ENCODE peak calls at places on chromosomes 12 and 14, in six cellular contexts. X is stomach, Z is A549, K is esophagus muscularis mucosa, T is suprapubic skin, O is ovary. M is an unnamed sample.

GRCh38 chr14:95892142-95892541 is 15.5 kb downstream of the TUNAR start:
- DNase-seq in K (no peak), O (no peak), Z (no peak), T (no peak), X (no peak), M (no peak)

GRCh38 chr12:31958601-31959000 is 614 bp upstream of the RESF1 start:
- DNase-seq in Z (peak; percentile 42), O (no peak), T (no peak), K (no peak), X (no peak), M (no peak)

GRCh38 chr12:57607958-57608663 is 3.1 kb upstream of the ARHGEF25 start:
- DNase-seq in T (no peak), Z (no peak), X (no peak), K (no peak), O (no peak), M (no peak)

GRCh38 chr14:95317817-95318343 is 1.8 kb downstream of the CLMN start:
- DNase-seq in X (no peak), K (no peak), O (no peak), Z (no peak), T (no peak), M (no peak)

GRCh38 chr14:59771577-59771976 is 99.0 kb downstream of the RTN1 start:
- DNase-seq in K (no peak), Z (no peak), O (no peak), X (no peak), T (no peak), M (no peak)

GRCh38 chr12:125515887-125516286 is 450.7 kb downstream of the AACS start:
- DNase-seq in X (no peak), O (no peak), K (no peak), Z (no peak), T (no peak), M (no peak)

GRCh38 chr12:90943248-90943647 is 11.7 kb downstream of the CCER1 start:
- DNase-seq in X (no peak), T (no peak), K (no peak), Z (no peak), O (no peak), M (no peak)

GRCh38 chr14:99207456-99207855 is 64.5 kb downstream of the BCL11B start:
- DNase-seq in K (no peak), X (no peak), O (no peak), Z (no peak), T (no peak), M (no peak)

GRCh38 chr14:53103941-53104340 is 49.2 kb downstream of the DDHD1 start:
- DNase-seq in Z (no peak), X (no peak), T (no peak), O (no peak), K (no peak), M (no peak)

GRCh38 chr12:108332791-108333382 is 6.2 kb downstream of the CMKLR1 start:
- DNase-seq in T (peak; percentile 10), X (no peak), O (no peak), Z (no peak), K (no peak), M (peak; percentile 53)

GRCh38 chr14:24861083-24861630 is 188.8 kb downstream of the STXBP6 start:
- DNase-seq in T (no peak), X (no peak), O (no peak), Z (peak; percentile 57), K (no peak), M (no peak)

GRCh38 chr12:72586456-72586855 is 314.3 kb downstream of the TRHDE start:
- DNase-seq in X (no peak), O (no peak), K (no peak), Z (no peak), T (no peak), M (no peak)

DNA sequence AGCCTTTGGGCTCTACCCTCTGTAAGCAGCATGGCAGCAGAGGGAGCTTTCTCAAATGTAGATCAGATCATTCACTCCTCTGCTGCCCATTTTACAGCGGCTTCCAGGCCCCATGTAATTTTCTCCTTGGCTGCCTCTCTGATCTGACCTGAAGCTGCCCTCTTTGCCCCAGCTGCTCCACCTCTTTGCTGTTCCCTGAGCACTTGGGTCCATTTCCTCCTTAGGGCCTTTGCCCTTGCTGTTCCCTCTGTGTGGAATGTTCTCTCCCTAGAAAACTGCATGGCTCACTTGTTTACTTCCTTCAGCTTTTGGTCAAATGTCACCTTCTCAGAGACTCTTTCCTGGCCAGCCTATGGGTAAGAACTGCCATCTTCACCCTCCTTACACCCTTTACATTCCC is 37.2 kb downstream of the SMOC1 start:
- DNase-seq in O (no peak), Z (no peak), T (no peak), K (no peak), X (no peak), M (no peak)
- H3K9me3 ChIP-seq in O (no peaks in the 10 kb centered on the region), Z (no peaks in the 10 kb centered on the region), T (no peaks in the 10 kb centered on the region), K (no peaks in the 10 kb centered on the region), X (no peaks in the 10 kb centered on the region), M (no peaks in the 10 kb centered on the region)

GRCh38 chr12:571795-572531 is 91.3 kb downstream of the NINJ2 start:
- DNase-seq in Z (peak; percentile 74), T (no peak), K (no peak), X (peak; percentile 40), O (peak; percentile 39), M (no peak)
- H3K4me3 ChIP-seq in Z (peak overlapping the region; percentile 62), T (no peak overlapping the region), K (no peak overlapping the region), X (no peak overlapping the region), O (no peak overlapping the region), M (no peak overlapping the region)

GRCh38 chr12:21527451-21528180 is 1.5 kb downstream of the SPX start:
- DNase-seq in O (peak; percentile 24), T (no peak), X (peak; percentile 56), K (no peak), Z (peak; percentile 75), M (no peak)

GRCh38 chr12:21529456-21529855 is 3.4 kb downstream of the SPX start:
- DNase-seq in K (no peak), Z (no peak), X (peak; percentile 29), O (no peak), T (no peak), M (no peak)

GRCh38 chr12:21526721-21527345 is 737 bp downstream of the SPX start:
- DNase-seq in O (no peak), K (no peak), X (no peak), T (no peak), Z (no peak), M (no peak)

GRCh38 chr12:21526053-21526452 is at the start of gene SPX:
- DNase-seq in X (no peak), T (no peak), O (no peak), K (no peak), Z (peak; percentile 72), M (no peak)

DNA sequence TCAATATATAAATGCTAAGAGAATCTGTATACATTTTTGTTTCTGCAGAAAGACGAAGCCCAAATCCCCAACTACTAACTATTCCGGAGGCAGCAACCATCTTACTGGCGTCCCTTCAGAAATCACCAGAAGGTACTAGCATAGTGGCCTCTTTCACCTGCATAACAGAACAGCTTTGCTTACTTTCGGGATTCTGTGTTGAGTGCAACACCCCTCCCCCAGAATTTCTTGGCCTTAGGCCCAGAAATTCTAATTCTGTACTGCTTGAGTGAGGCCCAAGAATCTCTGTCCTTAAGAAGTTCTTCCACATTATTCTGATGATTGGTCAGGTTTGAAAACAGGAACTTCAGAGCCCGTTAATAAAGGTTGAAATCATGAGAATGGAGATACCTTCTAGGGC is 2.9 kb downstream of the SPX start:
- DNase-seq in O (no peak), X (peak; percentile 29), Z (no peak), T (no peak), K (no peak), M (no peak)
- TF ChIP-seq EP300 in O (no peak), X (no peak), Z (no peak), T (no peak), K (no peak), M (no peak)

DNA sequence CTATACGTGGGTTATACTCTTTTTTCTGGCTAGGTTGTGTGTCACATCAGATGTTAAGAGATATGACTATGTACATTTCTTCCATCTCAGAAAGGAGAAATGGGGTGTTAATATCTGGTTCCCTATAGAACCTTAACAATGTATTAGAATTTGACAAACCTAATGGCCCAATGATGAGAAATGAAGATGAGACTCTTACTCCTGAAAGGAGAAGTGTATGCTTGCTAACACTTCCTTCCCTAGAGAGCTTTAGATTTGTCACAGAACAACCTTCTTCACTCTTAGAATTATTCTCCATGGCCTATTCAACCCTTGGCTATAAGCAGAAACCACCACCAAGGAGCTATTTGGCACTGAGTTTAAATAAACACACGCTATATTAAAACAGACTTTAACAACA is 839.6 kb downstream of the GALC start:
- DNase-seq in Z (no peak), K (no peak), T (no peak), X (no peak), O (no peak), M (no peak)
- H3K9me3 ChIP-seq in Z (no peaks in the 10 kb centered on the region), K (no peaks in the 10 kb centered on the region), T (no peaks in the 10 kb centered on the region), X (no peaks in the 10 kb centered on the region), O (no peaks in the 10 kb centered on the region), M (no peaks in the 10 kb centered on the region)

GRCh38 chr14:104579507-104579906 is at the start of gene C14orf180:
- DNase-seq in T (no peak), X (peak; percentile 82), K (no peak), Z (no peak), O (no peak), M (no peak)

GRCh38 chr14:104582649-104583048 is 3.1 kb downstream of the C14orf180 start:
- DNase-seq in T (no peak), Z (no peak), K (no peak), O (no peak), X (peak; percentile 68), M (no peak)

GRCh38 chr14:104581521-104581920 is 2.0 kb downstream of the C14orf180 start:
- DNase-seq in O (no peak), Z (no peak), X (no peak), K (no peak), T (no peak), M (no peak)

GRCh38 chr14:104582005-104582404 is 2.4 kb downstream of the C14orf180 start:
- DNase-seq in X (peak; percentile 60), K (no peak), T (no peak), Z (no peak), O (no peak), M (no peak)

DNA sequence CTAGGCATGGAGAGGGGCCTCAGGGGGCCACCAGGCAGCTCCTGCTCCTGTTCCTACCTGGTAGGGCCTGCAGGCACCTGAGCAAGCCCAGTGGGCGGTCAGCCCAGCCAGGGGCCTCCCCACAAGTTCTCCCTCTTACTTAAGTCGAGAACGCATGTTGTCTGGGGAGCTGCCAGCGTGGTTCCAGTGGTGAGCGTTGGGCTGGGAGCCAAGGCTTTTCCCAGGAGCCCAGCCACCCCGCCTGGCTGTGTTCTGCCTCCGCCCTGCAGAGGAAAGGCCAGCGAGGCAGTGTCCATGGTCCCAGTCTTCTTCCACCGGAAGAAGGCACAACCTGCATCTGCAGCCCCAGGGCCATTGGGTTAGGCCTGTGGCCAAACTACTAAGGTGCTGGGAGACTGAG is 1.4 kb downstream of the C14orf180 start:
- DNase-seq in X (peak; percentile 94), Z (no peak), K (no peak), O (no peak), T (no peak), M (no peak)
- H3K4me3 ChIP-seq in X (no peak overlapping the region), Z (no peak overlapping the region), K (no peak overlapping the region), O (no peak overlapping the region), T (no peak overlapping the region), M (no peak overlapping the region)

M was measured in tibial nerve.